ENCODE peak calls at places on chromosomes 1 and 21, in eight cellular contexts. One of them, this sample, is unnamed.
A peak's percentile ranks its signal among the peaks of the same experiment; 100 is the strongest.

GRCh38 chr1:48841466-48841865 is 64.8 kb upstream of the BEND5 start:
- DNase-seq in cardiac muscle cell: no peak
- DNase-seq in tibial artery: no peak
- DNase-seq in A549: no peak
- DNase-seq in left lung: no peak
- DNase-seq in psoas muscle: no peak
- DNase-seq in colonic mucosa: no peak
- DNase-seq in heart left ventricle: no peak
- DNase-seq in this sample: no peak

GRCh38 chr21:40186036-40186435 is 318.8 kb downstream of the PCP4 start:
- DNase-seq in cardiac muscle cell: no peak
- DNase-seq in tibial artery: no peak
- DNase-seq in A549: no peak
- DNase-seq in left lung: no peak
- DNase-seq in psoas muscle: no peak
- DNase-seq in colonic mucosa: no peak
- DNase-seq in heart left ventricle: no peak
- DNase-seq in this sample: no peak

GRCh38 chr21:46149205-46149901 is 6.0 kb downstream of the FTCD start:
- DNase-seq in cardiac muscle cell: no peak
- DNase-seq in tibial artery: peak; percentile 15
- DNase-seq in A549: no peak
- DNase-seq in left lung: peak; percentile 27
- DNase-seq in psoas muscle: no peak
- DNase-seq in colonic mucosa: no peak
- DNase-seq in heart left ventricle: peak; percentile 19
- DNase-seq in this sample: no peak

GRCh38 chr1:24705260-24706073 is 39.8 kb upstream of the CLIC4 start:
- DNase-seq in cardiac muscle cell: peak; percentile 85
- DNase-seq in tibial artery: peak; percentile 80
- DNase-seq in A549: peak; percentile 95
- DNase-seq in left lung: peak; percentile 86
- DNase-seq in psoas muscle: peak; percentile 82
- DNase-seq in colonic mucosa: peak; percentile 88
- DNase-seq in heart left ventricle: peak; percentile 93
- DNase-seq in this sample: no peak

GRCh38 chr21:33171584-33172169 is 58.1 kb upstream of the IFNAR2 start:
- DNase-seq in cardiac muscle cell: no peak
- DNase-seq in tibial artery: no peak
- DNase-seq in A549: no peak
- DNase-seq in left lung: no peak
- DNase-seq in psoas muscle: no peak
- DNase-seq in colonic mucosa: no peak
- DNase-seq in heart left ventricle: no peak
- DNase-seq in this sample: no peak

GRCh38 chr1:211009944-211010343 is 124.0 kb downstream of the KCNH1 start:
- DNase-seq in cardiac muscle cell: no peak
- DNase-seq in tibial artery: no peak
- DNase-seq in A549: no peak
- DNase-seq in left lung: no peak
- DNase-seq in psoas muscle: no peak
- DNase-seq in colonic mucosa: no peak
- DNase-seq in heart left ventricle: no peak
- DNase-seq in this sample: no peak

GRCh38 chr1:156931553-156931952 is 11.1 kb downstream of the LRRC71 start:
- DNase-seq in cardiac muscle cell: no peak
- DNase-seq in tibial artery: no peak
- DNase-seq in A549: no peak
- DNase-seq in left lung: no peak
- DNase-seq in psoas muscle: peak; percentile 35
- DNase-seq in colonic mucosa: no peak
- DNase-seq in heart left ventricle: no peak
- DNase-seq in this sample: no peak

GRCh38 chr21:37546949-37547614 is 180.5 kb downstream of the DYRK1A start:
- DNase-seq in cardiac muscle cell: no peak
- DNase-seq in tibial artery: no peak
- DNase-seq in A549: no peak
- DNase-seq in left lung: no peak
- DNase-seq in psoas muscle: no peak
- DNase-seq in colonic mucosa: no peak
- DNase-seq in heart left ventricle: no peak
- DNase-seq in this sample: no peak

GRCh38 chr1:75723989-75724471 is 479 bp upstream of the ACADM start:
- DNase-seq in cardiac muscle cell: peak; percentile 85
- DNase-seq in tibial artery: peak; percentile 67
- DNase-seq in A549: peak; percentile 85
- DNase-seq in left lung: peak; percentile 90
- DNase-seq in psoas muscle: peak; percentile 92
- DNase-seq in colonic mucosa: peak; percentile 86
- DNase-seq in heart left ventricle: peak; percentile 92
- DNase-seq in this sample: peak; percentile 61

GRCh38 chr1:25737151-25737550 is 62.8 kb upstream of the SELENON start:
- DNase-seq in cardiac muscle cell: no peak
- DNase-seq in tibial artery: no peak
- DNase-seq in A549: no peak
- DNase-seq in left lung: no peak
- DNase-seq in psoas muscle: peak; percentile 61
- DNase-seq in colonic mucosa: no peak
- DNase-seq in heart left ventricle: peak; percentile 52
- DNase-seq in this sample: no peak

GRCh38 chr21:37615962-37616361 is 249.4 kb downstream of the DYRK1A start:
- DNase-seq in cardiac muscle cell: no peak
- DNase-seq in tibial artery: no peak
- DNase-seq in A549: no peak
- DNase-seq in left lung: no peak
- DNase-seq in psoas muscle: no peak
- DNase-seq in colonic mucosa: no peak
- DNase-seq in heart left ventricle: no peak
- DNase-seq in this sample: no peak

GRCh38 chr1:218585565-218586184 is 240.5 kb downstream of the TGFB2 start:
- DNase-seq in cardiac muscle cell: peak; percentile 87
- DNase-seq in tibial artery: no peak
- DNase-seq in A549: peak; percentile 95
- DNase-seq in left lung: no peak
- DNase-seq in psoas muscle: no peak
- DNase-seq in colonic mucosa: no peak
- DNase-seq in heart left ventricle: no peak
- DNase-seq in this sample: no peak

GRCh38 chr1:19035356-19036048 is 79.0 kb upstream of the IFFO2 start:
- DNase-seq in cardiac muscle cell: no peak
- DNase-seq in tibial artery: no peak
- DNase-seq in A549: no peak
- DNase-seq in left lung: no peak
- DNase-seq in psoas muscle: no peak
- DNase-seq in colonic mucosa: no peak
- DNase-seq in heart left ventricle: no peak
- DNase-seq in this sample: no peak

GRCh38 chr21:23858878-23859277 is 1748.4 kb downstream of the MRPL39 start:
- DNase-seq in cardiac muscle cell: peak; percentile 82
- DNase-seq in tibial artery: no peak
- DNase-seq in A549: no peak
- DNase-seq in left lung: no peak
- DNase-seq in psoas muscle: no peak
- DNase-seq in colonic mucosa: no peak
- DNase-seq in heart left ventricle: no peak
- DNase-seq in this sample: no peak

GRCh38 chr21:34029724-34030528 is 43.5 kb upstream of the MRPS6 start:
- DNase-seq in cardiac muscle cell: peak; percentile 42
- DNase-seq in tibial artery: no peak
- DNase-seq in A549: peak; percentile 84
- DNase-seq in left lung: no peak
- DNase-seq in psoas muscle: no peak
- DNase-seq in colonic mucosa: peak; percentile 38
- DNase-seq in heart left ventricle: peak; percentile 50
- DNase-seq in this sample: no peak

GRCh38 chr1:211372463-211372862 is 45.8 kb downstream of the TRAF5 start:
- DNase-seq in cardiac muscle cell: no peak
- DNase-seq in tibial artery: no peak
- DNase-seq in A549: no peak
- DNase-seq in left lung: no peak
- DNase-seq in psoas muscle: no peak
- DNase-seq in colonic mucosa: no peak
- DNase-seq in heart left ventricle: no peak
- DNase-seq in this sample: no peak

GRCh38 chr21:44525431-44526095 is 14.4 kb downstream of the KRTAP10-1 start:
- DNase-seq in cardiac muscle cell: no peak
- DNase-seq in tibial artery: peak; percentile 13
- DNase-seq in A549: no peak
- DNase-seq in left lung: peak; percentile 23
- DNase-seq in psoas muscle: peak; percentile 33
- DNase-seq in colonic mucosa: no peak
- DNase-seq in heart left ventricle: peak; percentile 14
- DNase-seq in this sample: no peak

GRCh38 chr1:199404191-199404590 is 623.3 kb upstream of the NR5A2 start:
- DNase-seq in cardiac muscle cell: no peak
- DNase-seq in tibial artery: no peak
- DNase-seq in A549: no peak
- DNase-seq in left lung: no peak
- DNase-seq in psoas muscle: no peak
- DNase-seq in colonic mucosa: no peak
- DNase-seq in heart left ventricle: no peak
- DNase-seq in this sample: no peak

GRCh38 chr1:67052741-67053534 is 1.0 kb downstream of the SLC35D1 start:
- DNase-seq in cardiac muscle cell: peak; percentile 39
- DNase-seq in tibial artery: peak; percentile 48
- DNase-seq in A549: peak; percentile 15
- DNase-seq in left lung: peak; percentile 48
- DNase-seq in psoas muscle: peak; percentile 63
- DNase-seq in colonic mucosa: peak; percentile 53
- DNase-seq in heart left ventricle: peak; percentile 35
- DNase-seq in this sample: no peak

GRCh38 chr1:1304331-1305299 is 3.1 kb downstream of the ACAP3 start:
- DNase-seq in cardiac muscle cell: peak; percentile 66
- DNase-seq in tibial artery: peak; percentile 79
- DNase-seq in A549: peak; percentile 64
- DNase-seq in left lung: peak; percentile 77
- DNase-seq in psoas muscle: peak; percentile 88
- DNase-seq in colonic mucosa: peak; percentile 85
- DNase-seq in heart left ventricle: peak; percentile 82
- DNase-seq in this sample: no peak

GRCh38 chr1:156694563-156694962 is 10.8 kb downstream of the CRABP2 start:
- DNase-seq in cardiac muscle cell: no peak
- DNase-seq in tibial artery: no peak
- DNase-seq in A549: no peak
- DNase-seq in left lung: no peak
- DNase-seq in psoas muscle: no peak
- DNase-seq in colonic mucosa: no peak
- DNase-seq in heart left ventricle: no peak
- DNase-seq in this sample: no peak

GRCh38 chr1:234125283-234125682 is 220.8 kb downstream of the SLC35F3 start:
- DNase-seq in cardiac muscle cell: peak; percentile 79
- DNase-seq in tibial artery: no peak
- DNase-seq in A549: peak; percentile 72
- DNase-seq in left lung: no peak
- DNase-seq in psoas muscle: no peak
- DNase-seq in colonic mucosa: peak; percentile 22
- DNase-seq in heart left ventricle: no peak
- DNase-seq in this sample: no peak
- TF ChIP-seq CTCF in cardiac muscle cell: peak; percentile 3
- TF ChIP-seq CTCF in tibial artery: no peak
- TF ChIP-seq CTCF in A549: peak; percentile 44
- TF ChIP-seq CTCF in left lung: no peak
- TF ChIP-seq CTCF in psoas muscle: no peak
- TF ChIP-seq CTCF in colonic mucosa: no peak
- TF ChIP-seq CTCF in heart left ventricle: no peak
- TF ChIP-seq CTCF in this sample: no peak

DNA sequence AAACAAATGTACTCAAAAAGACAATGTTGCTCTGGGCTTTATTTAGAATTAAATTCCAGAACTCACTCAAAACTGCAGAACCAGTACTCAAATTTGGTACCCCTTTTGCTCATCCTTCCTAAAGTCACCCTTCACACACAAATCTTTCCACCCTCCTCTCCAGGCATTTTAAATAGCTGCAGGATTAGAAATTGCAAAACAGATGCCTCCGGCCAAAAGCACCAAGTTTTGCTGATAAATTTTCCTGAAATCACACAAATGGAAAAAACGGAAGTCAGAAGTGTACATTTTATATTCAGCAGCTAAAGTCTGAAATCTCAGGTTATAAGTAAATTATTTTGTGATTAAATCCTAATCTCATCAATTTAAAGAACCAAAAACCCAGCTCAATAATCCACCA is 147.0 kb downstream of the NRIP1 start:
- DNase-seq in cardiac muscle cell: no peak
- DNase-seq in tibial artery: no peak
- DNase-seq in A549: no peak
- DNase-seq in left lung: no peak
- DNase-seq in psoas muscle: no peak
- DNase-seq in colonic mucosa: no peak
- DNase-seq in heart left ventricle: no peak
- DNase-seq in this sample: no peak
- H3K4me1 ChIP-seq in cardiac muscle cell: peaks cover 14% of the 10 kb centered on the region
- H3K4me1 ChIP-seq in tibial artery: no peaks in the 10 kb centered on the region
- H3K4me1 ChIP-seq in A549: no peaks in the 10 kb centered on the region
- H3K4me1 ChIP-seq in left lung: no peaks in the 10 kb centered on the region
- H3K4me1 ChIP-seq in psoas muscle: no peaks in the 10 kb centered on the region
- H3K4me1 ChIP-seq in colonic mucosa: no peaks in the 10 kb centered on the region
- H3K4me1 ChIP-seq in heart left ventricle: no peaks in the 10 kb centered on the region
- H3K4me1 ChIP-seq in this sample: no peaks in the 10 kb centered on the region

GRCh38 chr1:42385283-42385682 is 4.7 kb downstream of the RIMKLA start:
- DNase-seq in cardiac muscle cell: no peak
- DNase-seq in tibial artery: no peak
- DNase-seq in A549: peak; percentile 36
- DNase-seq in left lung: no peak
- DNase-seq in psoas muscle: no peak
- DNase-seq in colonic mucosa: no peak
- DNase-seq in heart left ventricle: no peak
- DNase-seq in this sample: no peak
- H3K4me3 ChIP-seq in cardiac muscle cell: no peak overlapping the region
- H3K4me3 ChIP-seq in tibial artery: no peak overlapping the region
- H3K4me3 ChIP-seq in A549: no peak overlapping the region
- H3K4me3 ChIP-seq in left lung: no peak overlapping the region
- H3K4me3 ChIP-seq in psoas muscle: no peak overlapping the region
- H3K4me3 ChIP-seq in colonic mucosa: no peak overlapping the region
- H3K4me3 ChIP-seq in heart left ventricle: no peak overlapping the region
- H3K4me3 ChIP-seq in this sample: no peak overlapping the region

DNA sequence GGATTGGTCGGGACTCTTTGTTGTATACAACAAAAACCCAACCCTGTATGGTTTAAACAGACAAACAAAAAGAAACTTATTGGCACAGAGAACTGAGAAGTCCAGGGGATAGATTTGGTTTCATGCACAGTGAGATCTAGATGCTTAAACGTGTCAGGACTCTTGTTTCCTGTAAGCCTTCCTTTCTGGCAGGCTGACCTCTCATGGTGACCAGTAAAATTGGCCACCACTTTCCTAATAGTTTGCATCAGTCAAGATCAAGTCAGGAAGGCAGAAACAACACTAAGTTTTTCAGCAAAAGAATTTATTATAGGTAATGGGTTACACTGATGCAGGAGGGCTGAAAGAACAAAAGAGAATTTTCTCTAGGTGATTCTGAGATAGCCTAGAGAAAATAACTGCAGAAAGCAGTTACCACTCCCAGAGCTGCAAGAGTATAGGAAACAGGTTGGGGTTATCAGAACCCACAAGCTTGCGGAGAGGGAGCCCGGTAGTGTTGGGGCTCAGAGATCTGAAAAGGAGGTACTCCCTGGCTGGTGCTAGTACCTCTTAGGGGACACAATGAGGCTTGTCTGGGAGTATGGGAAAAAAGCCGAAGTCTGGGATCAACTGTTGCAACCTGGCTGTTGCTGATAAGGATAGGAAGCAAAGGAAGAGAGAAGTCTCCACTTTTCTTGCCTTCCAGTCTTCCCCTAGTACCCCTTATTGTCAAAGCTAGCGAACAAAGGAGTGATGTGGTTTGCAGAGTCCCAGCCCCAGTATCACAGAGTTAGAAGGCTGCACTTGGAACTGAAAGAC is 21.4 kb downstream of the CITED4 start:
- DNase-seq in cardiac muscle cell: no peak
- DNase-seq in tibial artery: no peak
- DNase-seq in A549: no peak
- DNase-seq in left lung: no peak
- DNase-seq in psoas muscle: no peak
- DNase-seq in colonic mucosa: no peak
- DNase-seq in heart left ventricle: no peak
- DNase-seq in this sample: no peak
- TF ChIP-seq CTCF in cardiac muscle cell: peak; percentile 6
- TF ChIP-seq CTCF in tibial artery: no peak
- TF ChIP-seq CTCF in A549: no peak
- TF ChIP-seq CTCF in left lung: no peak
- TF ChIP-seq CTCF in psoas muscle: no peak
- TF ChIP-seq CTCF in colonic mucosa: no peak
- TF ChIP-seq CTCF in heart left ventricle: no peak
- TF ChIP-seq CTCF in this sample: no peak

This sample was measured in CD8-positive, alpha-beta T cell.